ENCODE peak calls at places on chromosomes 11 and 22, in five cellular contexts. One of them, this sample, is unnamed.

GRCh38 chr11:112797653-112798293 is 163.4 kb upstream of the NCAM1 start:
- DNase-seq in occipital lobe: peak; percentile 74
- DNase-seq in glutamatergic neuron: peak; percentile 72
- DNase-seq in T follicular helper cell: no peak
- DNase-seq in Right ventricle myocardium superior: no peak
- DNase-seq in this sample: no peak

GRCh38 chr11:73760066-73760679 is 701 bp downstream of the RAB6A start:
- DNase-seq in Right ventricle myocardium superior: peak; percentile 74
- DNase-seq in occipital lobe: no peak
- DNase-seq in glutamatergic neuron: peak; percentile 59
- DNase-seq in T follicular helper cell: no peak
- DNase-seq in this sample: no peak

GRCh38 chr11:8908099-8908498 is 2.9 kb upstream of the AKIP1 start:
- DNase-seq in occipital lobe: no peak
- DNase-seq in T follicular helper cell: no peak
- DNase-seq in Right ventricle myocardium superior: no peak
- DNase-seq in glutamatergic neuron: no peak
- DNase-seq in this sample: no peak

GRCh38 chr11:61532136-61533038 is 23.8 kb downstream of the LRRC10B start:
- DNase-seq in glutamatergic neuron: no peak
- DNase-seq in occipital lobe: no peak
- DNase-seq in Right ventricle myocardium superior: no peak
- DNase-seq in T follicular helper cell: peak; percentile 18
- DNase-seq in this sample: peak; percentile 23

GRCh38 chr11:104694259-104695070 is 203.8 kb downstream of the CASP12 start:
- DNase-seq in T follicular helper cell: no peak
- DNase-seq in glutamatergic neuron: no peak
- DNase-seq in occipital lobe: no peak
- DNase-seq in Right ventricle myocardium superior: no peak
- DNase-seq in this sample: no peak

GRCh38 chr11:112637046-112637445 is 324.2 kb upstream of the NCAM1 start:
- DNase-seq in glutamatergic neuron: no peak
- DNase-seq in Right ventricle myocardium superior: no peak
- DNase-seq in occipital lobe: peak; percentile 83
- DNase-seq in T follicular helper cell: no peak
- DNase-seq in this sample: no peak

GRCh38 chr11:92670293-92670890 is 299.1 kb upstream of the MTNR1B start:
- DNase-seq in T follicular helper cell: no peak
- DNase-seq in Right ventricle myocardium superior: no peak
- DNase-seq in occipital lobe: no peak
- DNase-seq in glutamatergic neuron: no peak
- DNase-seq in this sample: no peak

GRCh38 chr22:27100789-27101188 is 443.4 kb downstream of the MIAT start:
- DNase-seq in glutamatergic neuron: peak; percentile 74
- DNase-seq in T follicular helper cell: no peak
- DNase-seq in occipital lobe: no peak
- DNase-seq in Right ventricle myocardium superior: no peak
- DNase-seq in this sample: no peak

GRCh38 chr22:19178065-19178658 is 374 bp downstream of the SLC25A1 start:
- DNase-seq in Right ventricle myocardium superior: peak; percentile 63
- DNase-seq in T follicular helper cell: peak; percentile 49
- DNase-seq in glutamatergic neuron: peak; percentile 67
- DNase-seq in occipital lobe: no peak
- DNase-seq in this sample: peak; percentile 48

GRCh38 chr11:62392944-62393628 is 25.7 kb upstream of the SCGB1A1 start:
- DNase-seq in T follicular helper cell: no peak
- DNase-seq in occipital lobe: no peak
- DNase-seq in glutamatergic neuron: no peak
- DNase-seq in Right ventricle myocardium superior: no peak
- DNase-seq in this sample: no peak

GRCh38 chr11:19919050-19919561 is 206.5 kb downstream of the NAV2 start:
- DNase-seq in Right ventricle myocardium superior: peak; percentile 58
- DNase-seq in glutamatergic neuron: no peak
- DNase-seq in T follicular helper cell: no peak
- DNase-seq in occipital lobe: peak; percentile 34
- DNase-seq in this sample: no peak

GRCh38 chr11:111455291-111456085 is 56.7 kb downstream of the BTG4 start:
- DNase-seq in Right ventricle myocardium superior: no peak
- DNase-seq in glutamatergic neuron: no peak
- DNase-seq in T follicular helper cell: no peak
- DNase-seq in occipital lobe: no peak
- DNase-seq in this sample: no peak

GRCh38 chr11:73306977-73307322 is 1.1 kb upstream of the ARHGEF17 start:
- DNase-seq in Right ventricle myocardium superior: no peak
- DNase-seq in occipital lobe: no peak
- DNase-seq in T follicular helper cell: no peak
- DNase-seq in glutamatergic neuron: no peak
- DNase-seq in this sample: no peak

GRCh38 chr11:3217751-3218482 is 696 bp downstream of the MRGPRG start:
- DNase-seq in occipital lobe: no peak
- DNase-seq in Right ventricle myocardium superior: peak; percentile 36
- DNase-seq in T follicular helper cell: no peak
- DNase-seq in glutamatergic neuron: no peak
- DNase-seq in this sample: no peak

GRCh38 chr11:63747006-63747405 is 21.6 kb downstream of the ZFTA start:
- DNase-seq in Right ventricle myocardium superior: no peak
- DNase-seq in T follicular helper cell: no peak
- DNase-seq in glutamatergic neuron: no peak
- DNase-seq in occipital lobe: no peak
- DNase-seq in this sample: no peak

GRCh38 chr22:19853879-19854777 is 546 bp downstream of the GNB1L start:
- DNase-seq in occipital lobe: no peak
- DNase-seq in glutamatergic neuron: peak; percentile 18
- DNase-seq in Right ventricle myocardium superior: peak; percentile 44
- DNase-seq in T follicular helper cell: no peak
- DNase-seq in this sample: no peak

GRCh38 chr11:115895594-115895993 is 391.4 kb upstream of the CADM1 start:
- DNase-seq in glutamatergic neuron: no peak
- DNase-seq in occipital lobe: no peak
- DNase-seq in Right ventricle myocardium superior: no peak
- DNase-seq in T follicular helper cell: no peak
- DNase-seq in this sample: no peak

GRCh38 chr22:44884968-44885805 is 124.6 kb downstream of the PHF21B start:
- DNase-seq in occipital lobe: no peak
- DNase-seq in Right ventricle myocardium superior: no peak
- DNase-seq in glutamatergic neuron: peak; percentile 11
- DNase-seq in T follicular helper cell: no peak
- DNase-seq in this sample: no peak

GRCh38 chr11:65651589-65652510 is 10.9 kb downstream of the RELA start:
- DNase-seq in Right ventricle myocardium superior: no peak
- DNase-seq in occipital lobe: no peak
- DNase-seq in T follicular helper cell: no peak
- DNase-seq in glutamatergic neuron: no peak
- DNase-seq in this sample: no peak

GRCh38 chr11:57100638-57101312 is 81.0 kb upstream of the LRRC55 start:
- DNase-seq in glutamatergic neuron: no peak
- DNase-seq in occipital lobe: no peak
- DNase-seq in T follicular helper cell: no peak
- DNase-seq in Right ventricle myocardium superior: no peak
- DNase-seq in this sample: no peak

GRCh38 chr11:1839924-1840779 is 1.4 kb downstream of the TNNI2 start:
- DNase-seq in glutamatergic neuron: peak; percentile 20
- DNase-seq in Right ventricle myocardium superior: peak; percentile 83
- DNase-seq in T follicular helper cell: no peak
- DNase-seq in occipital lobe: no peak
- DNase-seq in this sample: no peak

GRCh38 chr11:32386770-32387377 is 48.5 kb downstream of the WT1 start:
- DNase-seq in occipital lobe: no peak
- DNase-seq in glutamatergic neuron: no peak
- DNase-seq in Right ventricle myocardium superior: no peak
- DNase-seq in T follicular helper cell: no peak
- DNase-seq in this sample: no peak

GRCh38 chr11:112085822-112086421 is 634 bp downstream of the TIMM8B start:
- DNase-seq in glutamatergic neuron: peak; percentile 17
- DNase-seq in occipital lobe: no peak
- DNase-seq in T follicular helper cell: no peak
- DNase-seq in Right ventricle myocardium superior: no peak
- DNase-seq in this sample: peak; percentile 14

GRCh38 chr11:45807792-45808238 is 2.9 kb downstream of the SLC35C1 start:
- DNase-seq in glutamatergic neuron: no peak
- DNase-seq in Right ventricle myocardium superior: no peak
- DNase-seq in occipital lobe: no peak
- DNase-seq in T follicular helper cell: no peak
- DNase-seq in this sample: no peak

GRCh38 chr22:39514373-39514973 is 5.9 kb upstream of the ATF4 start:
- DNase-seq in occipital lobe: no peak
- DNase-seq in glutamatergic neuron: peak; percentile 85
- DNase-seq in T follicular helper cell: no peak
- DNase-seq in Right ventricle myocardium superior: peak; percentile 76
- DNase-seq in this sample: peak; percentile 44